ENCODE peak calls at places on chromosomes 11 and 22, in six cellular contexts. One of them, this sample, is unnamed.

GRCh38 chr11:57604289-57605010 is 7.0 kb downstream of the SERPING1 start:
- DNase-seq in esophagus squamous epithelium: no peak
- DNase-seq in stomach: no peak
- DNase-seq in astrocyte of the spinal cord: no peak
- DNase-seq in gastrocnemius medialis: no peak
- DNase-seq in lower leg skin: no peak
- DNase-seq in this sample: no peak

GRCh38 chr11:66294626-66295620 is 3.2 kb downstream of the TMEM151A start:
- DNase-seq in esophagus squamous epithelium: no peak
- DNase-seq in stomach: no peak
- DNase-seq in astrocyte of the spinal cord: no peak
- DNase-seq in gastrocnemius medialis: no peak
- DNase-seq in lower leg skin: no peak
- DNase-seq in this sample: no peak

GRCh38 chr22:42273855-42274451 is 3.5 kb upstream of the TCF20 start:
- DNase-seq in esophagus squamous epithelium: no peak
- DNase-seq in stomach: no peak
- DNase-seq in astrocyte of the spinal cord: no peak
- DNase-seq in gastrocnemius medialis: no peak
- DNase-seq in lower leg skin: no peak
- DNase-seq in this sample: no peak

GRCh38 chr11:36292311-36292722 is 3.1 kb upstream of the COMMD9 start:
- DNase-seq in esophagus squamous epithelium: no peak
- DNase-seq in stomach: no peak
- DNase-seq in astrocyte of the spinal cord: peak
- DNase-seq in gastrocnemius medialis: no peak
- DNase-seq in lower leg skin: no peak
- DNase-seq in this sample: no peak

GRCh38 chr11:47599821-47600377 is 5.7 kb upstream of the C1QTNF4 start:
- DNase-seq in esophagus squamous epithelium: no peak
- DNase-seq in stomach: no peak
- DNase-seq in astrocyte of the spinal cord: no peak
- DNase-seq in gastrocnemius medialis: no peak
- DNase-seq in lower leg skin: no peak
- DNase-seq in this sample: no peak

GRCh38 chr11:5690736-5691135 is 1.1 kb downstream of the TRIM22 start:
- DNase-seq in esophagus squamous epithelium: no peak
- DNase-seq in stomach: no peak
- DNase-seq in astrocyte of the spinal cord: peak
- DNase-seq in gastrocnemius medialis: no peak
- DNase-seq in lower leg skin: no peak
- DNase-seq in this sample: no peak

GRCh38 chr11:66267379-66268209 is 845 bp upstream of the RAB1B start:
- DNase-seq in esophagus squamous epithelium: peak
- DNase-seq in stomach: peak
- DNase-seq in astrocyte of the spinal cord: peak
- DNase-seq in gastrocnemius medialis: peak
- DNase-seq in lower leg skin: peak
- DNase-seq in this sample: peak

GRCh38 chr11:13207270-13207664 is 70.3 kb upstream of the BMAL1 start:
- DNase-seq in esophagus squamous epithelium: no peak
- DNase-seq in stomach: no peak
- DNase-seq in astrocyte of the spinal cord: no peak
- DNase-seq in gastrocnemius medialis: no peak
- DNase-seq in lower leg skin: no peak
- DNase-seq in this sample: no peak

GRCh38 chr22:39535302-39535805 is 2.8 kb upstream of the RPS19BP1 start:
- DNase-seq in esophagus squamous epithelium: no peak
- DNase-seq in stomach: no peak
- DNase-seq in astrocyte of the spinal cord: no peak
- DNase-seq in gastrocnemius medialis: no peak
- DNase-seq in lower leg skin: no peak
- DNase-seq in this sample: no peak

GRCh38 chr11:70528794-70529580 is 130.7 kb downstream of the CTTN start:
- DNase-seq in esophagus squamous epithelium: no peak
- DNase-seq in stomach: no peak
- DNase-seq in astrocyte of the spinal cord: no peak
- DNase-seq in gastrocnemius medialis: no peak
- DNase-seq in lower leg skin: no peak
- DNase-seq in this sample: no peak

GRCh38 chr11:14519692-14520085 is 497 bp downstream of the PSMA1 start:
- DNase-seq in esophagus squamous epithelium: no peak
- DNase-seq in stomach: no peak
- DNase-seq in astrocyte of the spinal cord: no peak
- DNase-seq in gastrocnemius medialis: no peak
- DNase-seq in lower leg skin: no peak
- DNase-seq in this sample: no peak

GRCh38 chr11:11045156-11045670 is 187.4 kb upstream of the ZBED5 start:
- DNase-seq in esophagus squamous epithelium: no peak
- DNase-seq in stomach: no peak
- DNase-seq in astrocyte of the spinal cord: no peak
- DNase-seq in gastrocnemius medialis: no peak
- DNase-seq in lower leg skin: no peak
- DNase-seq in this sample: no peak

GRCh38 chr11:71342116-71342515 is 89.7 kb upstream of the SHANK2 start:
- DNase-seq in esophagus squamous epithelium: no peak
- DNase-seq in stomach: no peak
- DNase-seq in astrocyte of the spinal cord: no peak
- DNase-seq in gastrocnemius medialis: no peak
- DNase-seq in lower leg skin: no peak
- DNase-seq in this sample: no peak

GRCh38 chr11:31882951-31883392 is 71.8 kb upstream of the PAX6 start:
- DNase-seq in esophagus squamous epithelium: no peak
- DNase-seq in stomach: no peak
- DNase-seq in astrocyte of the spinal cord: peak
- DNase-seq in gastrocnemius medialis: no peak
- DNase-seq in lower leg skin: no peak
- DNase-seq in this sample: no peak

GRCh38 chr11:56160217-56160616 is at the start of gene OR8K5:
- DNase-seq in esophagus squamous epithelium: no peak
- DNase-seq in stomach: no peak
- DNase-seq in astrocyte of the spinal cord: no peak
- DNase-seq in gastrocnemius medialis: no peak
- DNase-seq in lower leg skin: no peak
- DNase-seq in this sample: no peak

GRCh38 chr22:24247564-24248344 is 2.9 kb upstream of the GGT5 start:
- DNase-seq in esophagus squamous epithelium: no peak
- DNase-seq in stomach: peak
- DNase-seq in astrocyte of the spinal cord: peak
- DNase-seq in gastrocnemius medialis: peak
- DNase-seq in lower leg skin: peak
- DNase-seq in this sample: peak

GRCh38 chr11:10564692-10565318 is 3.7 kb downstream of the LYVE1 start:
- DNase-seq in esophagus squamous epithelium: no peak
- DNase-seq in stomach: no peak
- DNase-seq in astrocyte of the spinal cord: no peak
- DNase-seq in gastrocnemius medialis: no peak
- DNase-seq in lower leg skin: no peak
- DNase-seq in this sample: no peak

GRCh38 chr11:92199991-92200390 is 24.6 kb upstream of the FAT3 start:
- DNase-seq in esophagus squamous epithelium: no peak
- DNase-seq in stomach: no peak
- DNase-seq in astrocyte of the spinal cord: no peak
- DNase-seq in gastrocnemius medialis: no peak
- DNase-seq in lower leg skin: no peak
- DNase-seq in this sample: no peak

GRCh38 chr11:109945626-109946321 is 147.4 kb upstream of the ZC3H12C start:
- DNase-seq in esophagus squamous epithelium: no peak
- DNase-seq in stomach: no peak
- DNase-seq in astrocyte of the spinal cord: no peak
- DNase-seq in gastrocnemius medialis: no peak
- DNase-seq in lower leg skin: no peak
- DNase-seq in this sample: no peak

GRCh38 chr22:23365961-23366360 is 185.7 kb downstream of the BCR start:
- DNase-seq in esophagus squamous epithelium: no peak
- DNase-seq in stomach: no peak
- DNase-seq in astrocyte of the spinal cord: no peak
- DNase-seq in gastrocnemius medialis: no peak
- DNase-seq in lower leg skin: no peak
- DNase-seq in this sample: no peak

DNA sequence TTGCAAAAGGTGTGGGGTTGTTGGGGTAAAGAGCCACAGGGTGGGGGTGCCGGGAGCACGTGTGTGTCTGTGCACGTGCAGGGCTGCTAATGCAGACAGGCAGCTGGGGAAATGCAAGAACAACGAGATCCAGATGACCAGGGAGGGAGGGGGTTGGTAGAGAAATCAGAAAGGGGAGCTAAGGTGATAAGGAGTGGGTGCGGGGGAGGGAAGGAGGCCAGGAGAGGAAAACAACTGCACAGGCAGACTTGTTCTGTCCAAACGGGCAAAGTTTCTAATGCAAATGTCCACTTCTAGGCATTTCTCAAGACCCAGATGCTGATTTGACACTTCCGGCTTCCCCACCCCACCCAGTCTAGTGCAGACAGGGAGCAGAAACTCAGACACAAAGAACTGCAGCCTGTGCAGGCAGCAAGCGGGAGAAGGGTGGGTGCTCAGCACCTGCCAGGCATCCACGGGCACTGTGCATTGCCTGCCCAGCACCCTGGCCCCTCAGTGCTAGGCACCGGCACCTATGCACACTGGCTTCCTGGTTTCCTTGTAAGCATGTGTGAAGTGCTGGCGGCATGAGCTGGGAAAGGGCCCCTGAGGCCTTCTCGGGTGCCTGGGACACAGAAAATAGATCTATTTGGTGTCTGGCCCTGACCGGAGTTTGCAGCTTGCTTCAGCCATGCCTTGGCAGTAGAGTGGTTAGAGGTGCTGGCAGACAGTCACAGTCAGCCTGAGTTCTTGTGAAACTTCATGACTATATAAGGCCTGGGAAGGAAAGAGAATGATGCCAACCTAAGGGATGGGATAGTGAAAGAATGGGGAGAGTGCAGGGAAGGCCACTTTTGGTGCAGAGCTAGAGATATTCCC is 220.1 kb upstream of the SORL1-AS1 start:
- DNase-seq in esophagus squamous epithelium: no peak
- DNase-seq in stomach: no peak
- DNase-seq in astrocyte of the spinal cord: no peak
- DNase-seq in gastrocnemius medialis: no peak
- DNase-seq in lower leg skin: no peak
- DNase-seq in this sample: no peak
- H3K4me3 ChIP-seq in esophagus squamous epithelium: no peak
- H3K4me3 ChIP-seq in stomach: no peak
- H3K4me3 ChIP-seq in astrocyte of the spinal cord: no peak
- H3K4me3 ChIP-seq in gastrocnemius medialis: no peak
- H3K4me3 ChIP-seq in lower leg skin: no peak
- H3K4me3 ChIP-seq in this sample: no peak

DNA sequence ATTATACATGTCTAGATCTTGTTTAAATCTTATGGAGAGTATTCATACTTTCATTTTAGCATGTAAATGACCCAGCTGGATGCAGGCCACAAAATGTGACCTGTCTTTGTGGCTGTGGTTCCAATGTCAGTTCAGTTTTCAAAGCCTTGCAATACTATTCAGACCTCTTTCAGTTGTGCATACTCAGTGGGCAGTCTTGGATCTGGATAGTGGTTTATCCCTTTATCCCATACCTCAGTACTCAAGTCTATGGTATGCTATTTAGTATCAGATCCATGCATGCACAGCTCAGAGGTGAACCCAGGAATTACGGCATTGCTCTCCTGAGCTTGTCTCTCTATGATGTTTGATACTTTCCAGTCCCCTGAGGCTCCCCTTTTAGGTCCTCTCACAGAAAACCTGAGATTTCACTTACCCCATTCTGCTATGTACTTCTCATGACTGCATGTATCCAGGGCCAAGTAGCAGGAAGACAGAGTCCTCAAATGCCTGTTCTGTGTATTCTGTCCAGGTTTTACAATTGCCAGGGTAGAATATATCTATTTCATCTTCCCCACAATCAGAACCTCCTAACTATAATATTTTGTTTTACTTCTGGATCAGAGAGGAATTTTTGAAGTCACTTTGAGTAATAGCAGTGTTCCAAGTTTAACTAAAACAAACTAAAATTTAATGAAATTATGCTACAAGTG is 6.9 kb upstream of the P4HA3 start:
- DNase-seq in esophagus squamous epithelium: no peak
- DNase-seq in stomach: no peak
- DNase-seq in astrocyte of the spinal cord: peak
- DNase-seq in gastrocnemius medialis: no peak
- DNase-seq in lower leg skin: no peak
- DNase-seq in this sample: no peak
- TF ChIP-seq CTCF in esophagus squamous epithelium: no peak
- TF ChIP-seq CTCF in stomach: no peak
- TF ChIP-seq CTCF in astrocyte of the spinal cord: no peak
- TF ChIP-seq CTCF in gastrocnemius medialis: no peak
- TF ChIP-seq CTCF in lower leg skin: no peak
- TF ChIP-seq CTCF in this sample: no peak

GRCh38 chr11:114059984-114060401 is 482 bp downstream of the ZBTB16 start:
- DNase-seq in esophagus squamous epithelium: no peak
- DNase-seq in stomach: peak
- DNase-seq in astrocyte of the spinal cord: peak
- DNase-seq in gastrocnemius medialis: no peak
- DNase-seq in lower leg skin: no peak
- DNase-seq in this sample: no peak
- H3K4me3 ChIP-seq in esophagus squamous epithelium: peak
- H3K4me3 ChIP-seq in stomach: peak
- H3K4me3 ChIP-seq in astrocyte of the spinal cord: peak
- H3K4me3 ChIP-seq in gastrocnemius medialis: peak
- H3K4me3 ChIP-seq in lower leg skin: peak
- H3K4me3 ChIP-seq in this sample: peak

GRCh38 chr11:128961645-128962044 is 19.0 kb upstream of the TP53AIP1 start:
- DNase-seq in esophagus squamous epithelium: no peak
- DNase-seq in stomach: no peak
- DNase-seq in astrocyte of the spinal cord: no peak
- DNase-seq in gastrocnemius medialis: no peak
- DNase-seq in lower leg skin: no peak
- DNase-seq in this sample: no peak

GRCh38 chr11:128953151-128953550 is 10.5 kb upstream of the TP53AIP1 start:
- DNase-seq in esophagus squamous epithelium: no peak
- DNase-seq in stomach: no peak
- DNase-seq in astrocyte of the spinal cord: no peak
- DNase-seq in gastrocnemius medialis: no peak
- DNase-seq in lower leg skin: no peak
- DNase-seq in this sample: no peak

GRCh38 chr11:128957204-128957482 is 14.5 kb upstream of the TP53AIP1 start:
- DNase-seq in esophagus squamous epithelium: no peak
- DNase-seq in stomach: no peak
- DNase-seq in astrocyte of the spinal cord: no peak
- DNase-seq in gastrocnemius medialis: no peak
- DNase-seq in lower leg skin: no peak
- DNase-seq in this sample: no peak

GRCh38 chr11:128956401-128957203 is 13.9 kb upstream of the TP53AIP1 start:
- DNase-seq in esophagus squamous epithelium: no peak
- DNase-seq in stomach: no peak
- DNase-seq in astrocyte of the spinal cord: peak
- DNase-seq in gastrocnemius medialis: no peak
- DNase-seq in lower leg skin: no peak
- DNase-seq in this sample: peak
- TF ChIP-seq CTCF in esophagus squamous epithelium: peak
- TF ChIP-seq CTCF in stomach: peak
- TF ChIP-seq CTCF in astrocyte of the spinal cord: peak
- TF ChIP-seq CTCF in gastrocnemius medialis: peak
- TF ChIP-seq CTCF in lower leg skin: no peak
- TF ChIP-seq CTCF in this sample: peak

GRCh38 chr22:50621491-50621880 is 6.5 kb downstream of the ARSA start:
- DNase-seq in esophagus squamous epithelium: no peak
- DNase-seq in stomach: no peak
- DNase-seq in astrocyte of the spinal cord: no peak
- DNase-seq in gastrocnemius medialis: no peak
- DNase-seq in lower leg skin: no peak
- DNase-seq in this sample: no peak
- H3K4me3 ChIP-seq in esophagus squamous epithelium: peak
- H3K4me3 ChIP-seq in stomach: peak
- H3K4me3 ChIP-seq in astrocyte of the spinal cord: no peak
- H3K4me3 ChIP-seq in gastrocnemius medialis: peak
- H3K4me3 ChIP-seq in lower leg skin: no peak
- H3K4me3 ChIP-seq in this sample: no peak

This sample was measured in AG04449.